ENCODE peak calls at places on chromosomes 13 and 19, in nine cellular contexts. C is HepG2; F is AG09319; P is AG10803; O is NCI-H460; Z is body of pancreas; T is stimulated activated CD8-positive, alpha-beta memory T cell treated with anti-CD3 and anti-CD28 coated beads, Interleukin-15, amount 100 ng/mL, for 24 hours; Y is renal cortical epithelial cell; D is WERI-Rb-1. R is an unnamed sample.

GRCh38 chr13:102825921-102826706 is 19.7 kb upstream of the ERCC5 start:
- DNase-seq in C (no peak), F (peak; percentile 69), P (peak; percentile 95), O (no peak), Z (no peak), T (no peak), Y (peak; percentile 99), D (no peak), R (no peak)

GRCh38 chr13:19782049-19782726 is 557 bp downstream of the PSPC1 start:
- DNase-seq in C (no peak), F (peak; percentile 8), P (peak; percentile 51), O (peak; percentile 5), Z (peak; percentile 65), T (peak; percentile 20), Y (no peak), D (peak; percentile 34), R (no peak)

GRCh38 chr13:93230466-93230865 is 3.9 kb downstream of the GPC6 start:
- DNase-seq in C (peak; percentile 55), F (no peak), P (peak; percentile 90), O (no peak), Z (no peak), T (no peak), Y (peak; percentile 84), D (no peak), R (no peak)

GRCh38 chr19:11335449-11336146 is 3.9 kb downstream of the RAB3D start:
- DNase-seq in C (no peak), F (no peak), P (no peak), O (no peak), Z (no peak), T (no peak), Y (no peak), D (no peak), R (no peak)

GRCh38 chr13:39655041-39655568 is 357 bp upstream of the COG6 start:
- DNase-seq in C (no peak), F (no peak), P (no peak), O (no peak), Z (no peak), T (no peak), Y (no peak), D (no peak), R (no peak)

GRCh38 chr13:22915442-22916082 is 265.2 kb upstream of the SGCG start:
- DNase-seq in C (no peak), F (no peak), P (peak; percentile 24), O (peak; percentile 7), Z (no peak), T (no peak), Y (no peak), D (no peak), R (peak; percentile 1)

GRCh38 chr13:99630269-99630898 is 129.1 kb downstream of the TM9SF2 start:
- DNase-seq in C (no peak), F (no peak), P (no peak), O (no peak), Z (no peak), T (no peak), Y (no peak), D (no peak), R (no peak)

GRCh38 chr13:74090869-74091605 is 43.2 kb downstream of the KLF12 start:
- DNase-seq in C (no peak), F (no peak), P (no peak), O (no peak), Z (no peak), T (no peak), Y (no peak), D (no peak), R (no peak)

GRCh38 chr19:5850743-5851293 is 431 bp downstream of the FUT3 start:
- DNase-seq in C (no peak), F (peak; percentile 12), P (peak; percentile 56), O (no peak), Z (peak; percentile 61), T (no peak), Y (peak; percentile 74), D (no peak), R (peak; percentile 80)

GRCh38 chr13:71115301-71115700 is 751.7 kb downstream of the DACH1 start:
- DNase-seq in C (no peak), F (no peak), P (no peak), O (no peak), Z (no peak), T (no peak), Y (no peak), D (no peak), R (no peak)

GRCh38 chr19:5046339-5047039 is 77.6 kb downstream of the KDM4B start:
- DNase-seq in C (peak; percentile 87), F (no peak), P (peak; percentile 76), O (peak; percentile 54), Z (peak; percentile 80), T (no peak), Y (peak; percentile 38), D (no peak), R (peak; percentile 97)

GRCh38 chr19:57357406-57357805 is 5.9 kb upstream of the TRAPPC2B start:
- DNase-seq in C (no peak), F (no peak), P (no peak), O (no peak), Z (no peak), T (no peak), Y (no peak), D (no peak), R (no peak)

GRCh38 chr13:102881819-102882686 is 36.2 kb downstream of the ERCC5 start:
- DNase-seq in C (no peak), F (no peak), P (no peak), O (no peak), Z (no peak), T (no peak), Y (no peak), D (no peak), R (no peak)

GRCh38 chr13:104553156-104553555 is 1486.9 kb upstream of the SLC10A2 start:
- DNase-seq in C (no peak), F (no peak), P (no peak), O (no peak), Z (no peak), T (no peak), Y (peak; percentile 86), D (no peak), R (no peak)

GRCh38 chr19:17688853-17689595 is 870 bp upstream of the UNC13A start:
- DNase-seq in C (no peak), F (no peak), P (no peak), O (no peak), Z (no peak), T (no peak), Y (no peak), D (no peak), R (no peak)

GRCh38 chr13:98657506-98658085 is 80.7 kb upstream of the STK24 start:
- DNase-seq in C (no peak), F (no peak), P (peak; percentile 58), O (no peak), Z (no peak), T (no peak), Y (peak; percentile 27), D (no peak), R (no peak)

GRCh38 chr13:31044658-31045620 is 112.5 kb downstream of the TEX26 start:
- DNase-seq in C (no peak), F (no peak), P (no peak), O (no peak), Z (no peak), T (no peak), Y (peak; percentile 27), D (no peak), R (no peak)

GRCh38 chr13:113162783-113163685 is 4.6 kb downstream of the PROZ start:
- DNase-seq in C (no peak), F (no peak), P (no peak), O (no peak), Z (no peak), T (no peak), Y (no peak), D (no peak), R (no peak)

GRCh38 chr13:74129500-74130144 is 4.6 kb downstream of the KLF12 start:
- DNase-seq in C (no peak), F (no peak), P (peak; percentile 56), O (no peak), Z (no peak), T (no peak), Y (no peak), D (no peak), R (no peak)

GRCh38 chr13:98977568-98978270 is at the start of gene DOCK9:
- DNase-seq in C (no peak), F (no peak), P (peak; percentile 66), O (no peak), Z (peak; percentile 49), T (no peak), Y (peak; percentile 78), D (no peak), R (no peak)

GRCh38 chr19:6084821-6085220 is 25.5 kb downstream of the RFX2 start:
- DNase-seq in C (no peak), F (no peak), P (no peak), O (no peak), Z (no peak), T (no peak), Y (no peak), D (no peak), R (no peak)

GRCh38 chr19:35722461-35722860 is 4.7 kb downstream of the KMT2B start:
- DNase-seq in C (no peak), F (no peak), P (no peak), O (no peak), Z (no peak), T (no peak), Y (no peak), D (no peak), R (no peak)

GRCh38 chr13:48448963-48449614 is 36.2 kb upstream of the LPAR6 start:
- DNase-seq in C (no peak), F (no peak), P (peak; percentile 71), O (no peak), Z (no peak), T (no peak), Y (peak; percentile 78), D (no peak), R (no peak)

GRCh38 chr13:112971288-112971643 is 2.3 kb downstream of the MCF2L start:
- DNase-seq in C (no peak), F (no peak), P (no peak), O (no peak), Z (no peak), T (no peak), Y (no peak), D (no peak), R (peak; percentile 55)

GRCh38 chr19:41351339-41352245 is 2.1 kb downstream of the TGFB1 start:
- DNase-seq in C (no peak), F (no peak), P (peak; percentile 42), O (peak; percentile 19), Z (no peak), T (peak; percentile 67), Y (no peak), D (peak; percentile 41), R (no peak)

GRCh38 chr13:79541426-79542049 is 60.6 kb downstream of the NDFIP2 start:
- DNase-seq in C (peak; percentile 62), F (peak; percentile 29), P (peak; percentile 68), O (peak; percentile 41), Z (no peak), T (no peak), Y (peak; percentile 76), D (no peak), R (no peak)

GRCh38 chr13:30364133-30364532 is 56.8 kb upstream of the KATNAL1 start:
- DNase-seq in C (no peak), F (no peak), P (no peak), O (peak; percentile 8), Z (no peak), T (no peak), Y (no peak), D (no peak), R (no peak)

GRCh38 chr19:45863840-45864628 is at the start of gene FOXA3:
- DNase-seq in C (peak; percentile 64), F (no peak), P (no peak), O (no peak), Z (peak; percentile 81), T (peak; percentile 30), Y (no peak), D (peak; percentile 77), R (no peak)

GRCh38 chr19:17240062-17240854 is 5.5 kb downstream of the NR2F6 start:
- DNase-seq in C (peak; percentile 60), F (no peak), P (no peak), O (no peak), Z (no peak), T (no peak), Y (no peak), D (peak; percentile 93), R (no peak)

GRCh38 chr13:27621116-27621365 is 651 bp upstream of the POLR1D start:
- DNase-seq in C (no peak), F (no peak), P (no peak), O (no peak), Z (no peak), T (peak; percentile 11), Y (no peak), D (no peak), R (no peak)

GRCh38 chr13:102708211-102708610 is 13.4 kb upstream of the METTL21C start:
- DNase-seq in C (no peak), F (no peak), P (no peak), O (no peak), Z (no peak), T (no peak), Y (no peak), D (no peak), R (no peak)